ENCODE peak calls at places on chromosome 3, in eight cellular contexts. One of them, this sample, is unnamed.

GRCh38 chr3:111616417-111617105 is 21.4 kb upstream of the ZBED2 start:
- DNase-seq in HEK293T: no peak
- DNase-seq in cardiac fibroblast: peak
- DNase-seq in D341Med: no peak
- DNase-seq in NCI-H510A treated with DMSO at 0.1 percent for 48 hours: no peak
- DNase-seq in HT1080: peak
- DNase-seq in ACHN: no peak
- DNase-seq in amniotic epithelial cell: peak
- DNase-seq in this sample: no peak

GRCh38 chr3:31161889-31162288 is 267.4 kb upstream of the GADL1 start:
- DNase-seq in HEK293T: no peak
- DNase-seq in cardiac fibroblast: peak
- DNase-seq in D341Med: no peak
- DNase-seq in NCI-H510A treated with DMSO at 0.1 percent for 48 hours: no peak
- DNase-seq in HT1080: no peak
- DNase-seq in ACHN: no peak
- DNase-seq in amniotic epithelial cell: no peak
- DNase-seq in this sample: no peak

GRCh38 chr3:72678892-72679291 is 169.4 kb downstream of the SHQ1 start:
- DNase-seq in HEK293T: no peak
- DNase-seq in cardiac fibroblast: no peak
- DNase-seq in D341Med: no peak
- DNase-seq in NCI-H510A treated with DMSO at 0.1 percent for 48 hours: no peak
- DNase-seq in HT1080: peak
- DNase-seq in ACHN: no peak
- DNase-seq in amniotic epithelial cell: no peak
- DNase-seq in this sample: peak

GRCh38 chr3:97910931-97911351 is 61.3 kb downstream of the RIOX2 start:
- DNase-seq in HEK293T: no peak
- DNase-seq in cardiac fibroblast: no peak
- DNase-seq in D341Med: peak
- DNase-seq in NCI-H510A treated with DMSO at 0.1 percent for 48 hours: no peak
- DNase-seq in HT1080: no peak
- DNase-seq in ACHN: no peak
- DNase-seq in amniotic epithelial cell: peak
- DNase-seq in this sample: no peak

GRCh38 chr3:59578129-59578528 is 528.3 kb upstream of the CFAP20DC start:
- DNase-seq in HEK293T: no peak
- DNase-seq in cardiac fibroblast: no peak
- DNase-seq in D341Med: no peak
- DNase-seq in NCI-H510A treated with DMSO at 0.1 percent for 48 hours: no peak
- DNase-seq in HT1080: no peak
- DNase-seq in ACHN: no peak
- DNase-seq in amniotic epithelial cell: no peak
- DNase-seq in this sample: no peak

GRCh38 chr3:171967932-171968678 is 71.3 kb upstream of the FNDC3B start:
- DNase-seq in HEK293T: no peak
- DNase-seq in cardiac fibroblast: peak
- DNase-seq in D341Med: no peak
- DNase-seq in NCI-H510A treated with DMSO at 0.1 percent for 48 hours: no peak
- DNase-seq in HT1080: peak
- DNase-seq in ACHN: no peak
- DNase-seq in amniotic epithelial cell: peak
- DNase-seq in this sample: no peak

GRCh38 chr3:37262816-37263393 is 88.5 kb upstream of the LRRFIP2 start:
- DNase-seq in HEK293T: no peak
- DNase-seq in cardiac fibroblast: peak
- DNase-seq in D341Med: no peak
- DNase-seq in NCI-H510A treated with DMSO at 0.1 percent for 48 hours: no peak
- DNase-seq in HT1080: peak
- DNase-seq in ACHN: peak
- DNase-seq in amniotic epithelial cell: peak
- DNase-seq in this sample: no peak

GRCh38 chr3:153284282-153284938 is 122.4 kb downstream of the RAP2B start:
- DNase-seq in HEK293T: no peak
- DNase-seq in cardiac fibroblast: peak
- DNase-seq in D341Med: no peak
- DNase-seq in NCI-H510A treated with DMSO at 0.1 percent for 48 hours: no peak
- DNase-seq in HT1080: peak
- DNase-seq in ACHN: peak
- DNase-seq in amniotic epithelial cell: peak
- DNase-seq in this sample: no peak

GRCh38 chr3:172530101-172530561 is 6.9 kb upstream of the TNFSF10 start:
- DNase-seq in HEK293T: no peak
- DNase-seq in cardiac fibroblast: no peak
- DNase-seq in D341Med: no peak
- DNase-seq in NCI-H510A treated with DMSO at 0.1 percent for 48 hours: no peak
- DNase-seq in HT1080: no peak
- DNase-seq in ACHN: no peak
- DNase-seq in amniotic epithelial cell: no peak
- DNase-seq in this sample: no peak

GRCh38 chr3:31234143-31234542 is 298.6 kb upstream of the STT3B start:
- DNase-seq in HEK293T: no peak
- DNase-seq in cardiac fibroblast: no peak
- DNase-seq in D341Med: no peak
- DNase-seq in NCI-H510A treated with DMSO at 0.1 percent for 48 hours: no peak
- DNase-seq in HT1080: no peak
- DNase-seq in ACHN: no peak
- DNase-seq in amniotic epithelial cell: no peak
- DNase-seq in this sample: no peak

GRCh38 chr3:133213942-133214341 is 175.8 kb downstream of the TMEM108 start:
- DNase-seq in HEK293T: no peak
- DNase-seq in cardiac fibroblast: no peak
- DNase-seq in D341Med: no peak
- DNase-seq in NCI-H510A treated with DMSO at 0.1 percent for 48 hours: no peak
- DNase-seq in HT1080: no peak
- DNase-seq in ACHN: no peak
- DNase-seq in amniotic epithelial cell: no peak
- DNase-seq in this sample: no peak

GRCh38 chr3:50652709-50653108 is 22.0 kb upstream of the DOCK3 start:
- DNase-seq in HEK293T: peak
- DNase-seq in cardiac fibroblast: peak
- DNase-seq in D341Med: peak
- DNase-seq in NCI-H510A treated with DMSO at 0.1 percent for 48 hours: no peak
- DNase-seq in HT1080: peak
- DNase-seq in ACHN: peak
- DNase-seq in amniotic epithelial cell: peak
- DNase-seq in this sample: no peak